ENCODE peak calls at places on chromosomes 5 and 9, in six cellular contexts. A is AG08396, U is epithelial cell of prostate, I is T follicular helper cell, H is endothelial cell, R is vagina. D is an unnamed sample.

GRCh38 chr5:172858511-172858989 is 24.5 kb downstream of the ERGIC1 start:
- DNase-seq in A (peak), U (no peak), I (no peak), H (no peak), R (no peak), D (no peak)

GRCh38 chr5:69372394-69372793 is 2.8 kb downstream of the RAD17 start:
- DNase-seq in A (no peak), U (no peak), I (no peak), H (no peak), R (no peak), D (no peak)

GRCh38 chr5:147234825-147235635 is at the start of gene STK32A:
- DNase-seq in A (peak), U (peak), I (no peak), H (peak), R (no peak), D (no peak)

GRCh38 chr5:174736351-174736721 is 12.0 kb downstream of the MSX2 start:
- DNase-seq in A (peak), U (peak), I (no peak), H (no peak), R (no peak), D (peak)

GRCh38 chr5:169768416-169768815 is 131.3 kb downstream of the DOCK2 start:
- DNase-seq in A (no peak), U (no peak), I (no peak), H (no peak), R (no peak), D (no peak)

GRCh38 chr9:6922680-6923079 is 164.9 kb downstream of the KDM4C start:
- DNase-seq in A (no peak), U (no peak), I (no peak), H (no peak), R (no peak), D (no peak)

GRCh38 chr5:81167078-81167477 is 66.0 kb upstream of the CKMT2 start:
- DNase-seq in A (no peak), U (no peak), I (no peak), H (no peak), R (no peak), D (no peak)

GRCh38 chr9:136339173-136339957 is 12.0 kb downstream of the GPSM1 start:
- DNase-seq in A (peak), U (no peak), I (peak), H (peak), R (no peak), D (no peak)

GRCh38 chr5:101278011-101278687 is 375.1 kb upstream of the ST8SIA4 start:
- DNase-seq in A (no peak), U (peak), I (no peak), H (no peak), R (no peak), D (no peak)

GRCh38 chr9:33439731-33440130 is 7.7 kb downstream of the AQP3 start:
- DNase-seq in A (no peak), U (no peak), I (no peak), H (no peak), R (no peak), D (no peak)

GRCh38 chr5:54525226-54525625 is 7.7 kb downstream of the SNX18 start:
- DNase-seq in A (no peak), U (no peak), I (no peak), H (no peak), R (no peak), D (no peak)

GRCh38 chr5:74032617-74033016 is 406.6 kb downstream of the ARHGEF28 start:
- DNase-seq in A (no peak), U (no peak), I (no peak), H (no peak), R (no peak), D (no peak)

GRCh38 chr9:89869774-89870173 is 265.0 kb downstream of the GADD45G start:
- DNase-seq in A (no peak), U (no peak), I (no peak), H (no peak), R (no peak), D (no peak)

GRCh38 chr5:1515311-1515920 is 8.3 kb downstream of the LPCAT1 start:
- DNase-seq in A (no peak), U (no peak), I (no peak), H (no peak), R (peak), D (no peak)

GRCh38 chr9:136564379-136564988 is 18.6 kb upstream of the NOTCH1 start:
- DNase-seq in A (peak), U (no peak), I (no peak), H (no peak), R (no peak), D (no peak)

GRCh38 chr5:125549322-125549871 is 803.0 kb upstream of the ZNF608 start:
- DNase-seq in A (no peak), U (no peak), I (no peak), H (no peak), R (no peak), D (peak)

GRCh38 chr5:172881691-172882370 is 47.8 kb downstream of the ERGIC1 start:
- DNase-seq in A (no peak), U (no peak), I (no peak), H (no peak), R (no peak), D (no peak)

GRCh38 chr9:133890583-133890982 is 101.5 kb downstream of the VAV2 start:
- DNase-seq in A (no peak), U (no peak), I (no peak), H (no peak), R (no peak), D (no peak)

GRCh38 chr9:38641985-38642864 is 21.8 kb upstream of the ANKRD18A start:
- DNase-seq in A (no peak), U (no peak), I (no peak), H (peak), R (no peak), D (peak)

GRCh38 chr5:71939452-71939932 is 167.8 kb upstream of the MAP1B start:
- DNase-seq in A (no peak), U (no peak), I (no peak), H (no peak), R (no peak), D (no peak)

GRCh38 chr9:19379283-19379682 is 753 bp downstream of the RPS6 start:
- DNase-seq in A (no peak), U (no peak), I (no peak), H (no peak), R (no peak), D (no peak)

GRCh38 chr9:124869466-124869985 is 7.6 kb downstream of the ARPC5L start:
- DNase-seq in A (peak), U (no peak), I (no peak), H (peak), R (no peak), D (peak)

GRCh38 chr5:74510476-74510875 is 130.1 kb downstream of the ENC1 start:
- DNase-seq in A (no peak), U (no peak), I (no peak), H (no peak), R (no peak), D (no peak)

GRCh38 chr9:86965627-86966395 is 18.5 kb upstream of the GAS1 start:
- DNase-seq in A (no peak), U (no peak), I (no peak), H (no peak), R (no peak), D (no peak)

GRCh38 chr5:60613826-60614225 is 86.1 kb downstream of the DEPDC1B start:
- DNase-seq in A (no peak), U (no peak), I (no peak), H (no peak), R (no peak), D (no peak)

GRCh38 chr9:20783057-20784038 is 99.3 kb downstream of the FOCAD start:
- DNase-seq in A (no peak), U (peak), I (no peak), H (no peak), R (no peak), D (no peak)

GRCh38 chr5:175479125-175479881 is 943 bp downstream of the SFXN1 start:
- DNase-seq in A (peak), U (no peak), I (no peak), H (no peak), R (no peak), D (no peak)

GRCh38 chr9:69376651-69377050 is 51.6 kb downstream of the ENTREP1 start:
- DNase-seq in A (peak), U (no peak), I (no peak), H (no peak), R (no peak), D (peak)

GRCh38 chr5:103772248-103772647 is 209.7 kb upstream of the NUDT12 start:
- DNase-seq in A (no peak), U (no peak), I (no peak), H (no peak), R (no peak), D (no peak)

GRCh38 chr9:116112236-116112635 is 41.4 kb upstream of the PAPPA start:
- DNase-seq in A (no peak), U (no peak), I (no peak), H (no peak), R (no peak), D (no peak)

GRCh38 chr5:177412603-177413233 is 3.4 kb upstream of the F12 start:
- DNase-seq in A (no peak), U (no peak), I (no peak), H (no peak), R (no peak), D (peak)

GRCh38 chr5:81778642-81779041 is 27.7 kb upstream of the SSBP2 start:
- DNase-seq in A (no peak), U (no peak), I (no peak), H (no peak), R (no peak), D (no peak)

GRCh38 chr9:133715295-133715865 is 22.8 kb downstream of the SARDH start:
- DNase-seq in A (no peak), U (no peak), I (no peak), H (no peak), R (no peak), D (peak)

GRCh38 chr5:55694152-55694830 is 17.8 kb downstream of the SLC38A9 start:
- DNase-seq in A (no peak), U (no peak), I (no peak), H (no peak), R (no peak), D (no peak)

GRCh38 chr5:79859588-79859987 is 131.5 kb downstream of the MTX3 start:
- DNase-seq in A (no peak), U (no peak), I (no peak), H (no peak), R (peak), D (peak)